ENCODE peak calls at places on chromosomes 5 and 9, in eight cellular contexts. One of them, this sample, is unnamed.

GRCh38 chr5:140344683-140345423 is 1.6 kb downstream of the HBEGF start:
- DNase-seq in GM12865: no peak
- DNase-seq in ovary: no peak
- DNase-seq in lower lobe of right lung: no peak
- DNase-seq in tibial artery: no peak
- DNase-seq in left ventricle myocardium inferior: no peak
- DNase-seq in heart right ventricle: no peak
- DNase-seq in fibroblast of pulmonary artery: no peak
- DNase-seq in this sample: no peak

GRCh38 chr5:62718368-62718767 is 139.7 kb downstream of the LRRC70 start:
- DNase-seq in heart right ventricle: no peak
- DNase-seq in left ventricle myocardium inferior: no peak
- DNase-seq in GM12865: peak
- DNase-seq in lower lobe of right lung: no peak
- DNase-seq in ovary: no peak
- DNase-seq in fibroblast of pulmonary artery: peak
- DNase-seq in tibial artery: no peak
- DNase-seq in this sample: no peak

GRCh38 chr9:129471201-129472019 is 149.5 kb downstream of the C9orf50 start:
- DNase-seq in ovary: no peak
- DNase-seq in fibroblast of pulmonary artery: no peak
- DNase-seq in heart right ventricle: no peak
- DNase-seq in left ventricle myocardium inferior: no peak
- DNase-seq in tibial artery: no peak
- DNase-seq in GM12865: no peak
- DNase-seq in lower lobe of right lung: no peak
- DNase-seq in this sample: no peak

GRCh38 chr9:94847486-94847885 is 121.0 kb downstream of the AOPEP start:
- DNase-seq in tibial artery: no peak
- DNase-seq in heart right ventricle: no peak
- DNase-seq in lower lobe of right lung: no peak
- DNase-seq in ovary: no peak
- DNase-seq in GM12865: no peak
- DNase-seq in fibroblast of pulmonary artery: peak
- DNase-seq in left ventricle myocardium inferior: no peak
- DNase-seq in this sample: no peak

GRCh38 chr5:79795764-79796398 is 106.2 kb downstream of the CMYA5 start:
- DNase-seq in fibroblast of pulmonary artery: peak
- DNase-seq in lower lobe of right lung: no peak
- DNase-seq in left ventricle myocardium inferior: peak
- DNase-seq in ovary: peak
- DNase-seq in heart right ventricle: peak
- DNase-seq in GM12865: no peak
- DNase-seq in tibial artery: no peak
- DNase-seq in this sample: no peak

GRCh38 chr9:89536145-89536574 is 38.2 kb upstream of the SEMA4D start:
- DNase-seq in fibroblast of pulmonary artery: no peak
- DNase-seq in heart right ventricle: no peak
- DNase-seq in GM12865: peak
- DNase-seq in lower lobe of right lung: no peak
- DNase-seq in left ventricle myocardium inferior: no peak
- DNase-seq in ovary: no peak
- DNase-seq in tibial artery: no peak
- DNase-seq in this sample: no peak

GRCh38 chr5:107195996-107196395 is 474.7 kb downstream of the EFNA5 start:
- DNase-seq in ovary: no peak
- DNase-seq in heart right ventricle: no peak
- DNase-seq in tibial artery: no peak
- DNase-seq in GM12865: no peak
- DNase-seq in left ventricle myocardium inferior: no peak
- DNase-seq in lower lobe of right lung: no peak
- DNase-seq in fibroblast of pulmonary artery: no peak
- DNase-seq in this sample: no peak

GRCh38 chr9:121676916-121677315 is 25.5 kb downstream of the DAB2IP start:
- DNase-seq in ovary: no peak
- DNase-seq in GM12865: no peak
- DNase-seq in left ventricle myocardium inferior: no peak
- DNase-seq in lower lobe of right lung: peak
- DNase-seq in fibroblast of pulmonary artery: no peak
- DNase-seq in heart right ventricle: no peak
- DNase-seq in tibial artery: no peak
- DNase-seq in this sample: no peak

GRCh38 chr9:97470076-97470475 is 31.4 kb upstream of the TMOD1 start:
- DNase-seq in tibial artery: no peak
- DNase-seq in ovary: no peak
- DNase-seq in fibroblast of pulmonary artery: no peak
- DNase-seq in heart right ventricle: no peak
- DNase-seq in left ventricle myocardium inferior: no peak
- DNase-seq in GM12865: peak
- DNase-seq in lower lobe of right lung: no peak
- DNase-seq in this sample: no peak

GRCh38 chr9:5326893-5327548 is 12.7 kb downstream of the RLN1 start:
- DNase-seq in heart right ventricle: no peak
- DNase-seq in tibial artery: no peak
- DNase-seq in fibroblast of pulmonary artery: peak
- DNase-seq in lower lobe of right lung: peak
- DNase-seq in GM12865: no peak
- DNase-seq in left ventricle myocardium inferior: no peak
- DNase-seq in ovary: peak
- DNase-seq in this sample: peak

GRCh38 chr9:114538241-114538640 is 33.0 kb upstream of the WHRN start:
- DNase-seq in GM12865: peak
- DNase-seq in lower lobe of right lung: no peak
- DNase-seq in heart right ventricle: no peak
- DNase-seq in left ventricle myocardium inferior: no peak
- DNase-seq in tibial artery: no peak
- DNase-seq in fibroblast of pulmonary artery: no peak
- DNase-seq in ovary: no peak
- DNase-seq in this sample: no peak
- TF ChIP-seq CTCF in GM12865: peak
- TF ChIP-seq CTCF in lower lobe of right lung: peak
- TF ChIP-seq CTCF in heart right ventricle: no peak
- TF ChIP-seq CTCF in left ventricle myocardium inferior: no peak
- TF ChIP-seq CTCF in tibial artery: no peak
- TF ChIP-seq CTCF in fibroblast of pulmonary artery: no peak
- TF ChIP-seq CTCF in ovary: no peak
- TF ChIP-seq CTCF in this sample: no peak

GRCh38 chr9:79477955-79478751 is 93.6 kb upstream of the TLE4 start:
- DNase-seq in GM12865: peak
- DNase-seq in heart right ventricle: no peak
- DNase-seq in left ventricle myocardium inferior: no peak
- DNase-seq in fibroblast of pulmonary artery: peak
- DNase-seq in tibial artery: peak
- DNase-seq in ovary: no peak
- DNase-seq in lower lobe of right lung: no peak
- DNase-seq in this sample: peak
- TF ChIP-seq CTCF in GM12865: peak
- TF ChIP-seq CTCF in heart right ventricle: no peak
- TF ChIP-seq CTCF in left ventricle myocardium inferior: peak
- TF ChIP-seq CTCF in fibroblast of pulmonary artery: peak
- TF ChIP-seq CTCF in tibial artery: no peak
- TF ChIP-seq CTCF in ovary: no peak
- TF ChIP-seq CTCF in lower lobe of right lung: peak
- TF ChIP-seq CTCF in this sample: no peak

DNA sequence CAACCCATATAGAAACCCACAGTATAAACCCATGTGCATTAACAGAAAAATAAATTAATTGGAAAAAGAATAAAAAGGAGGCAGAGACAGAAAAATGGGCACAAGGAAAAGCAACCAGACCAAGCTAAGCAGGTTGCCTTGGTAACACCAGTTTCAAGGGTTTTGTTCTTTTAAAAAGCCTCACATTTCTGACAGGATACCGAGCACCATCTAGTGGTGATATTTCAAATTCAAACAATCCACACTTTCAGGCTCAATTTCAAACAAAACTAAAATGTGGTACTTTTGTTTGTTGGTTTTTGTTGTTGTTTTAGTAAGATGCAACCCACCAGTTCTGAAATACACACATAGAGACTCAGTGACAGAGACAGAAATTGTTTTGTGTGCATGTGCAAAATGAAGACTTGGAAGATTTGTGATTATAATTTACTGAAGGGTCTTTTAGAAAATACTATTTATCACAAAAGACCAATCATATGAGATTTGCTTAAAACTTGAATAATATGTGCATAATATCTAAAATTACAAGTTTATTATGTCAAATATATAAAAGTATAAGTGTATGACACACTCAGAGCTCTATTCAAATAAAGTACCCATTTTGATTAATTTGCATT is 318.2 kb downstream of the SLCO4C1 start:
- DNase-seq in lower lobe of right lung: no peak
- DNase-seq in heart right ventricle: no peak
- DNase-seq in fibroblast of pulmonary artery: peak
- DNase-seq in left ventricle myocardium inferior: no peak
- DNase-seq in ovary: no peak
- DNase-seq in tibial artery: no peak
- DNase-seq in GM12865: peak
- DNase-seq in this sample: peak
- TF ChIP-seq CTCF in lower lobe of right lung: peak
- TF ChIP-seq CTCF in heart right ventricle: peak
- TF ChIP-seq CTCF in fibroblast of pulmonary artery: peak
- TF ChIP-seq CTCF in left ventricle myocardium inferior: peak
- TF ChIP-seq CTCF in ovary: no peak
- TF ChIP-seq CTCF in tibial artery: peak
- TF ChIP-seq CTCF in GM12865: peak
- TF ChIP-seq CTCF in this sample: peak

GRCh38 chr5:80805038-80805437 is 150.3 kb upstream of the DHFR start:
- DNase-seq in heart right ventricle: no peak
- DNase-seq in tibial artery: no peak
- DNase-seq in lower lobe of right lung: no peak
- DNase-seq in GM12865: no peak
- DNase-seq in left ventricle myocardium inferior: no peak
- DNase-seq in ovary: no peak
- DNase-seq in fibroblast of pulmonary artery: no peak
- DNase-seq in this sample: no peak

GRCh38 chr5:80799573-80799972 is 144.8 kb upstream of the DHFR start:
- DNase-seq in tibial artery: no peak
- DNase-seq in heart right ventricle: no peak
- DNase-seq in left ventricle myocardium inferior: no peak
- DNase-seq in lower lobe of right lung: no peak
- DNase-seq in GM12865: no peak
- DNase-seq in ovary: no peak
- DNase-seq in fibroblast of pulmonary artery: no peak
- DNase-seq in this sample: no peak

GRCh38 chr5:80806929-80807328 is 152.1 kb upstream of the DHFR start:
- DNase-seq in fibroblast of pulmonary artery: no peak
- DNase-seq in lower lobe of right lung: no peak
- DNase-seq in heart right ventricle: no peak
- DNase-seq in left ventricle myocardium inferior: no peak
- DNase-seq in ovary: no peak
- DNase-seq in GM12865: no peak
- DNase-seq in tibial artery: no peak
- DNase-seq in this sample: no peak

GRCh38 chr5:80809451-80809850 is 150.7 kb upstream of the RASGRF2 start:
- DNase-seq in ovary: no peak
- DNase-seq in GM12865: no peak
- DNase-seq in tibial artery: no peak
- DNase-seq in fibroblast of pulmonary artery: no peak
- DNase-seq in lower lobe of right lung: no peak
- DNase-seq in heart right ventricle: no peak
- DNase-seq in left ventricle myocardium inferior: no peak
- DNase-seq in this sample: no peak

DNA sequence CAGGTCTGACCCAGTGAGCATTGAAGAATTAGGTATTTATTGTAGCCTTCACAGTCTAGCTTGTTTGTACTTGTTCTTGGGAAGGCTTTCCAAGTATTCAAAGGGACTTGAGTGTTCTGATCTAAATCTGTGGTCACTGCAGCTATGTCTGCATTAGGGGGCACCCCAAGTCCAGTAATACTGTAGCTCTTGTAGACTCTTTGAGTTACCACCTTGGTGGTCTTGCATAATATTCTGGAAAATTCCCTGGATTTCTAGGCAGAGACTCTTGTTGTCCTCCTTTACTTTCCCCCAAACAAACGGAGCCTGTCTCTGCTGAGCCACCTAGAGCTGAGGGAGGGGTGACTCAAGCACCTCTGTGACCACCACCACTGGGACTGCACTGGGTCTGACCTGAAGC is 149.5 kb upstream of the DHFR start:
- DNase-seq in lower lobe of right lung: no peak
- DNase-seq in heart right ventricle: no peak
- DNase-seq in left ventricle myocardium inferior: no peak
- DNase-seq in ovary: no peak
- DNase-seq in GM12865: no peak
- DNase-seq in fibroblast of pulmonary artery: peak
- DNase-seq in tibial artery: no peak
- DNase-seq in this sample: no peak
- TF ChIP-seq CTCF in lower lobe of right lung: no peak
- TF ChIP-seq CTCF in heart right ventricle: peak
- TF ChIP-seq CTCF in left ventricle myocardium inferior: no peak
- TF ChIP-seq CTCF in ovary: no peak
- TF ChIP-seq CTCF in GM12865: no peak
- TF ChIP-seq CTCF in fibroblast of pulmonary artery: no peak
- TF ChIP-seq CTCF in tibial artery: no peak
- TF ChIP-seq CTCF in this sample: no peak

DNA sequence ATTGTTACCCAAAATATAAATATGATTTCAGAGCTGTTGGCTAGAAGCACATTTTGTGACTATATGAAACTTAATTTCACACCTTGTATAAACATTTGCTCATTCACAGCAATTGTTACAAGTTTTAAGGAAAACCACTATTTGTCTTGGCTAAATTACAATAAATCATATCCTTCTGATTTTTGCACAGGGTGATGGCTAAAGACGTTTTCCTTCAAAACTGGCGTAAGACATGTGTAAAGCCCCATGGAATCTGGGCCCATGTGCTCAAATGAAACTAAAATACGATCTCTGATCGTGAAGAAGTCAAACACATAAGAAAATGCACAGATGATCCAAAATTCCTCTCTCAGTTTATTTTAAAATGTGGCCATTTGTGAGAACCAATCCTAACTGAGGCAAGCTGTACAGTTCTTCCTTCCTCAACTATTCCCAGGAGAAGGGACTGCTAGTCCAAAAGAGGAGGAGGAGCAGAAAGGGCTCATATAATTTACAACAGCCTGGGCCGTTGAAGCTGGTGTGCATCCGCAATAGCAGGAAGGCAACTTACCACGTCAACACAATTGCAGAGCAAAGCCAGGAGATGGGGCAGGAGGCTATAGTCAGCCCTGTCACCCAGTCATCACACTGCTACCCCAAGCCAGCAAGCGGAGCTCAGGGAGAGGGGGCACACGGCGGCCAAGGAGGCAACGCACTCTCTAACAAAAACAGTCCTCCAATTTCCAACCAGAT is 98.4 kb downstream of the MED27 start:
- DNase-seq in heart right ventricle: no peak
- DNase-seq in lower lobe of right lung: no peak
- DNase-seq in fibroblast of pulmonary artery: no peak
- DNase-seq in left ventricle myocardium inferior: no peak
- DNase-seq in tibial artery: no peak
- DNase-seq in GM12865: no peak
- DNase-seq in ovary: no peak
- DNase-seq in this sample: no peak
- TF ChIP-seq CTCF in heart right ventricle: no peak
- TF ChIP-seq CTCF in lower lobe of right lung: no peak
- TF ChIP-seq CTCF in fibroblast of pulmonary artery: no peak
- TF ChIP-seq CTCF in left ventricle myocardium inferior: no peak
- TF ChIP-seq CTCF in tibial artery: no peak
- TF ChIP-seq CTCF in GM12865: no peak
- TF ChIP-seq CTCF in ovary: no peak
- TF ChIP-seq CTCF in this sample: no peak

DNA sequence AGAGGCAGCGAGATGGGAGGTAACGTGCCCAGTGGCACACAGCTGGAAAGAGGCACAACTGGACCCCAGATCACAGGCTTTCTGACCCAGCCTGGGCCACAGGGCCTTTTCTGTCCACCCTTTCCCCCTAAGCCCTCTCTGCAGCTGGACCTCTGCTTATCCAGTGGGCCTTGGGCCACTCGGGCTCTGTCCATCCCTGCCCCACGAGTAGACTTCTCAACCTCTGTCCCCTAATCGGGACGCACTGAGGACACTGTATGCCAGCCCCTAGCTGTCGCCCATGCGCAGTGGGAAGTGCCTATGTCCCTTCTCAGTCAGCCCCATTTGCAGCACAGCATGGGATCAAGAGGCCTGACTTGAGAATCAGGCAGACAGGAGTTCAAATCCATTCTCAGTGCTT is 65.6 kb upstream of the NEURL1B start:
- DNase-seq in fibroblast of pulmonary artery: no peak
- DNase-seq in tibial artery: no peak
- DNase-seq in lower lobe of right lung: no peak
- DNase-seq in heart right ventricle: no peak
- DNase-seq in left ventricle myocardium inferior: no peak
- DNase-seq in ovary: no peak
- DNase-seq in GM12865: no peak
- DNase-seq in this sample: no peak
- TF ChIP-seq CTCF in fibroblast of pulmonary artery: no peak
- TF ChIP-seq CTCF in tibial artery: no peak
- TF ChIP-seq CTCF in lower lobe of right lung: no peak
- TF ChIP-seq CTCF in heart right ventricle: no peak
- TF ChIP-seq CTCF in left ventricle myocardium inferior: no peak
- TF ChIP-seq CTCF in ovary: no peak
- TF ChIP-seq CTCF in GM12865: no peak
- TF ChIP-seq CTCF in this sample: no peak